ENCODE peak calls at places on chromosome 9, in four cellular contexts. One of them, this sample, is unnamed.

GRCh38 chr9:104025945-104026344 is 68.2 kb upstream of the SMC2 start:
- DNase-seq in mesenchymal stem cell: no peak
- DNase-seq in mesendoderm: no peak
- DNase-seq in H9: no peak
- DNase-seq in this sample: peak

GRCh38 chr9:76528056-76528455 is 69.1 kb downstream of the GCNT1 start:
- DNase-seq in mesenchymal stem cell: no peak
- DNase-seq in mesendoderm: no peak
- DNase-seq in H9: no peak
- DNase-seq in this sample: no peak

GRCh38 chr9:133490201-133490681 is 11.3 kb upstream of the SLC2A6 start:
- DNase-seq in mesenchymal stem cell: no peak
- DNase-seq in mesendoderm: no peak
- DNase-seq in H9: no peak
- DNase-seq in this sample: no peak

GRCh38 chr9:138061631-138062030 is 184.0 kb downstream of the CACNA1B start:
- DNase-seq in mesenchymal stem cell: no peak
- DNase-seq in mesendoderm: no peak
- DNase-seq in H9: no peak
- DNase-seq in this sample: no peak

GRCh38 chr9:93110400-93110855 is 14.4 kb downstream of the CARD19 start:
- DNase-seq in mesenchymal stem cell: no peak
- DNase-seq in mesendoderm: no peak
- DNase-seq in H9: no peak
- DNase-seq in this sample: no peak

GRCh38 chr9:4196886-4197285 is 103.0 kb downstream of the GLIS3 start:
- DNase-seq in mesenchymal stem cell: no peak
- DNase-seq in mesendoderm: peak
- DNase-seq in H9: no peak
- DNase-seq in this sample: no peak

GRCh38 chr9:129665008-129665771 is at the start of gene PRRX2:
- DNase-seq in mesenchymal stem cell: peak
- DNase-seq in mesendoderm: peak
- DNase-seq in H9: no peak
- DNase-seq in this sample: peak

GRCh38 chr9:5587024-5587423 is 41.9 kb upstream of the RIC1 start:
- DNase-seq in mesenchymal stem cell: peak
- DNase-seq in mesendoderm: no peak
- DNase-seq in H9: no peak
- DNase-seq in this sample: peak

GRCh38 chr9:134065720-134066419 is 2.0 kb downstream of the BRD3 start:
- DNase-seq in mesenchymal stem cell: peak
- DNase-seq in mesendoderm: peak
- DNase-seq in H9: peak
- DNase-seq in this sample: peak

GRCh38 chr9:134436356-134436717 is 110.1 kb downstream of the RXRA start:
- DNase-seq in mesenchymal stem cell: no peak
- DNase-seq in mesendoderm: no peak
- DNase-seq in H9: no peak
- DNase-seq in this sample: no peak

GRCh38 chr9:69809304-69809863 is 11.2 kb upstream of the CFAP95 start:
- DNase-seq in mesenchymal stem cell: peak
- DNase-seq in mesendoderm: peak
- DNase-seq in H9: peak
- DNase-seq in this sample: peak

GRCh38 chr9:93071464-93071863 is 13.0 kb downstream of the SUSD3 start:
- DNase-seq in mesenchymal stem cell: peak
- DNase-seq in mesendoderm: peak
- DNase-seq in H9: peak
- DNase-seq in this sample: peak

GRCh38 chr9:130912932-130913598 is 16.5 kb upstream of the QRFP start:
- DNase-seq in mesenchymal stem cell: no peak
- DNase-seq in mesendoderm: no peak
- DNase-seq in H9: no peak
- DNase-seq in this sample: peak

GRCh38 chr9:37923796-37924430 is 20.0 kb upstream of the SLC25A51 start:
- DNase-seq in mesenchymal stem cell: no peak
- DNase-seq in mesendoderm: no peak
- DNase-seq in H9: no peak
- DNase-seq in this sample: no peak

GRCh38 chr9:27336829-27337228 is 39.9 kb upstream of the EQTN start:
- DNase-seq in mesenchymal stem cell: no peak
- DNase-seq in mesendoderm: no peak
- DNase-seq in H9: no peak
- DNase-seq in this sample: no peak

GRCh38 chr9:21968331-21969010 is 25.7 kb downstream of the CDKN2A start:
- DNase-seq in mesenchymal stem cell: peak
- DNase-seq in mesendoderm: peak
- DNase-seq in H9: peak
- DNase-seq in this sample: no peak

GRCh38 chr9:114910541-114910940 is 19.9 kb downstream of the TNFSF8 start:
- DNase-seq in mesenchymal stem cell: no peak
- DNase-seq in mesendoderm: no peak
- DNase-seq in H9: no peak
- DNase-seq in this sample: no peak

GRCh38 chr9:116686693-116687073 is 422 bp upstream of the TRIM32 start:
- DNase-seq in mesenchymal stem cell: no peak
- DNase-seq in mesendoderm: no peak
- DNase-seq in H9: peak
- DNase-seq in this sample: peak

GRCh38 chr9:86454701-86455402 is 100.6 kb upstream of the TUT7 start:
- DNase-seq in mesenchymal stem cell: no peak
- DNase-seq in mesendoderm: no peak
- DNase-seq in H9: no peak
- DNase-seq in this sample: peak

GRCh38 chr9:87167616-87168015 is 220.3 kb upstream of the GAS1 start:
- DNase-seq in mesenchymal stem cell: no peak
- DNase-seq in mesendoderm: no peak
- DNase-seq in H9: no peak
- DNase-seq in this sample: peak

GRCh38 chr9:134863306-134863902 is 17.2 kb upstream of the FCN2 start:
- DNase-seq in mesenchymal stem cell: no peak
- DNase-seq in mesendoderm: no peak
- DNase-seq in H9: peak
- DNase-seq in this sample: no peak

GRCh38 chr9:98867434-98868168 is 60.1 kb downstream of the GALNT12 start:
- DNase-seq in mesenchymal stem cell: peak
- DNase-seq in mesendoderm: peak
- DNase-seq in H9: no peak
- DNase-seq in this sample: peak

GRCh38 chr9:69599232-69599971 is 72.8 kb downstream of the APBA1 start:
- DNase-seq in mesenchymal stem cell: no peak
- DNase-seq in mesendoderm: peak
- DNase-seq in H9: no peak
- DNase-seq in this sample: no peak

GRCh38 chr9:97696025-97696822 is 916 bp downstream of the XPA start:
- DNase-seq in mesenchymal stem cell: no peak
- DNase-seq in mesendoderm: no peak
- DNase-seq in H9: no peak
- DNase-seq in this sample: peak

GRCh38 chr9:135000647-135001245 is 83.0 kb upstream of the FCN1 start:
- DNase-seq in mesenchymal stem cell: peak
- DNase-seq in mesendoderm: peak
- DNase-seq in H9: no peak
- DNase-seq in this sample: no peak

GRCh38 chr9:95004452-95005275 is 278.2 kb downstream of the AOPEP start:
- DNase-seq in mesenchymal stem cell: peak
- DNase-seq in mesendoderm: peak
- DNase-seq in H9: no peak
- DNase-seq in this sample: no peak

GRCh38 chr9:92716557-92716956 is 46.6 kb upstream of the IPPK start:
- DNase-seq in mesenchymal stem cell: peak
- DNase-seq in mesendoderm: peak
- DNase-seq in H9: peak
- DNase-seq in this sample: peak

GRCh38 chr9:107483666-107484065 is 5.9 kb downstream of the KLF4 start:
- DNase-seq in mesenchymal stem cell: peak
- DNase-seq in mesendoderm: no peak
- DNase-seq in H9: no peak
- DNase-seq in this sample: no peak

GRCh38 chr9:7140401-7140800 is 382.6 kb downstream of the KDM4C start:
- DNase-seq in mesenchymal stem cell: no peak
- DNase-seq in mesendoderm: no peak
- DNase-seq in H9: no peak
- DNase-seq in this sample: no peak

GRCh38 chr9:7137040-7137439 is 379.3 kb downstream of the KDM4C start:
- DNase-seq in mesenchymal stem cell: no peak
- DNase-seq in mesendoderm: no peak
- DNase-seq in H9: no peak
- DNase-seq in this sample: no peak

GRCh38 chr9:7137571-7137970 is 379.8 kb downstream of the KDM4C start:
- DNase-seq in mesenchymal stem cell: no peak
- DNase-seq in mesendoderm: peak
- DNase-seq in H9: no peak
- DNase-seq in this sample: no peak

GRCh38 chr9:7143801-7144200 is 386.0 kb downstream of the KDM4C start:
- DNase-seq in mesenchymal stem cell: no peak
- DNase-seq in mesendoderm: no peak
- DNase-seq in H9: no peak
- DNase-seq in this sample: no peak

GRCh38 chr9:7139886-7140285 is 382.1 kb downstream of the KDM4C start:
- DNase-seq in mesenchymal stem cell: no peak
- DNase-seq in mesendoderm: no peak
- DNase-seq in H9: no peak
- DNase-seq in this sample: no peak
- H3K4me2 ChIP-seq in mesenchymal stem cell: no peak
- H3K4me2 ChIP-seq in mesendoderm: no peak
- H3K4me2 ChIP-seq in H9: no peak
- H3K4me2 ChIP-seq in this sample: no peak

DNA sequence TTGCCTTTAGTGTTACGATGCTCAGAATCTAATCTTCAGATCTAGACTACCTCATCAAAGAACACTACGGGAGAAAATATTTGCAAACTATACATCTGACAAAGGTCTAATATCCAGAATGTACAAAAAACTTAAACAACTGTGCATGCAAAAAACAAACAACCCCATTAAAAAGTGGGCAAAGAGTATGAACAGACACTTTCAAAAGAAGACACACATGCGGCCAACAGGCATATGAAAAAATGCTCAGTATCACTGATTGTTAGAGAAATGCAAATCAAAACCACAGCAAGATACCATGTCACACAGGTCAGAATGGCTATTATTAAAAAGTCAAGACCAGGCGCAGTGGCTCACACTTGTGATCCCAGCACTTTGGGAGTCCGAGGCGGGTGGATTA is 31.0 kb upstream of the MEGF9 start:
- DNase-seq in mesenchymal stem cell: no peak
- DNase-seq in mesendoderm: no peak
- DNase-seq in H9: no peak
- DNase-seq in this sample: no peak
- H2AK5ac ChIP-seq in mesenchymal stem cell: no peak
- H2AK5ac ChIP-seq in mesendoderm: no peak
- H2AK5ac ChIP-seq in H9: no peak
- H2AK5ac ChIP-seq in this sample: no peak

GRCh38 chr9:127336086-127336485 is 60.9 kb upstream of the SLC2A8 start:
- DNase-seq in mesenchymal stem cell: peak
- DNase-seq in mesendoderm: no peak
- DNase-seq in H9: no peak
- DNase-seq in this sample: peak
- H3K4me2 ChIP-seq in mesenchymal stem cell: no peak
- H3K4me2 ChIP-seq in mesendoderm: no peak
- H3K4me2 ChIP-seq in H9: no peak
- H3K4me2 ChIP-seq in this sample: peak

GRCh38 chr9:127278372-127278771 is 13.8 kb downstream of the GARNL3 start:
- DNase-seq in mesenchymal stem cell: no peak
- DNase-seq in mesendoderm: no peak
- DNase-seq in H9: no peak
- DNase-seq in this sample: no peak

GRCh38 chr9:127277099-127277498 is 12.5 kb downstream of the GARNL3 start:
- DNase-seq in mesenchymal stem cell: no peak
- DNase-seq in mesendoderm: no peak
- DNase-seq in H9: no peak
- DNase-seq in this sample: no peak

GRCh38 chr9:127279717-127280285 is 15.2 kb downstream of the GARNL3 start:
- DNase-seq in mesenchymal stem cell: no peak
- DNase-seq in mesendoderm: no peak
- DNase-seq in H9: no peak
- DNase-seq in this sample: no peak

GRCh38 chr9:127280880-127281660 is 16.5 kb downstream of the GARNL3 start:
- DNase-seq in mesenchymal stem cell: no peak
- DNase-seq in mesendoderm: no peak
- DNase-seq in H9: no peak
- DNase-seq in this sample: no peak

GRCh38 chr9:127277770-127278169 is 13.2 kb downstream of the GARNL3 start:
- DNase-seq in mesenchymal stem cell: no peak
- DNase-seq in mesendoderm: no peak
- DNase-seq in H9: no peak
- DNase-seq in this sample: no peak
- H2AK5ac ChIP-seq in mesenchymal stem cell: no peak
- H2AK5ac ChIP-seq in mesendoderm: no peak
- H2AK5ac ChIP-seq in H9: no peak
- H2AK5ac ChIP-seq in this sample: no peak

DNA sequence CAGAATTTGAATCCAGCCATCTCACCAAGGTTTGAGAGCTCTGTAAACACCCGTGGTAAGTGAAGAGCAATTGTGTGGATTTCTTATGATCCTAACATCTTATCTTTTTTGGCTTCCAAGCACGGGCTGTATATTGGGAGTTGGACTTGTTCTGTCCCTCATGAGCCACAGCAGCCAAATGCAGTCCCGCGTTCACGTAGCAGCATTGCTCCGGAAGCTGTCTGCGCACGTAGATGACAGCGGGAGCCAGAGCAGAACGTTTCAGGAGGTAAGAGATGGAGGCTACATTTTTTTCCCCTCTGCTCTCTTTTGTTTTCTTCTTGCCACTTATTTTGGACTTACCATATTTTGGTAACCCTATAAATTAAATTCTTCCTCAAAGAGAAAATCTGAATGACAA is 86.9 kb downstream of the HACD4 start:
- DNase-seq in mesenchymal stem cell: no peak
- DNase-seq in mesendoderm: no peak
- DNase-seq in H9: no peak
- DNase-seq in this sample: no peak
- H3K4me2 ChIP-seq in mesenchymal stem cell: no peak
- H3K4me2 ChIP-seq in mesendoderm: no peak
- H3K4me2 ChIP-seq in H9: no peak
- H3K4me2 ChIP-seq in this sample: no peak

GRCh38 chr9:136707011-136707410 is 5.4 kb upstream of the DIPK1B start:
- DNase-seq in mesenchymal stem cell: no peak
- DNase-seq in mesendoderm: no peak
- DNase-seq in H9: no peak
- DNase-seq in this sample: no peak
- H2AK5ac ChIP-seq in mesenchymal stem cell: no peak
- H2AK5ac ChIP-seq in mesendoderm: no peak
- H2AK5ac ChIP-seq in H9: no peak
- H2AK5ac ChIP-seq in this sample: no peak